ENCODE peak calls at places on chromosome X, in seven cellular contexts. One of them, this sample, is unnamed.

GRCh38 chrX:45755719-45756118 is 555.0 kb upstream of the DIPK2B start:
- DNase-seq in heart left ventricle: no peak
- DNase-seq in cardiac muscle cell: no peak
- DNase-seq in tibial nerve: no peak
- DNase-seq in HL-60: no peak
- DNase-seq in tibial artery: no peak
- DNase-seq in fibroblast of the aortic adventitia: no peak
- DNase-seq in this sample: no peak

GRCh38 chrX:10045327-10046000 is 78.3 kb downstream of the CLDN34 start:
- DNase-seq in fibroblast of the aortic adventitia: peak
- DNase-seq in tibial nerve: no peak
- DNase-seq in tibial artery: peak
- DNase-seq in HL-60: no peak
- DNase-seq in cardiac muscle cell: no peak
- DNase-seq in heart left ventricle: peak
- DNase-seq in this sample: no peak

GRCh38 chrX:129606918-129607317 is 47.8 kb downstream of the APLN start:
- DNase-seq in fibroblast of the aortic adventitia: peak
- DNase-seq in tibial artery: peak
- DNase-seq in HL-60: peak
- DNase-seq in tibial nerve: peak
- DNase-seq in heart left ventricle: no peak
- DNase-seq in cardiac muscle cell: peak
- DNase-seq in this sample: peak

GRCh38 chrX:129721414-129721813 is 17.4 kb upstream of the XPNPEP2 start:
- DNase-seq in heart left ventricle: no peak
- DNase-seq in cardiac muscle cell: no peak
- DNase-seq in tibial nerve: no peak
- DNase-seq in tibial artery: no peak
- DNase-seq in HL-60: no peak
- DNase-seq in fibroblast of the aortic adventitia: no peak
- DNase-seq in this sample: no peak

GRCh38 chrX:113522814-113523213 is 682.2 kb upstream of the AMOT start:
- DNase-seq in tibial nerve: no peak
- DNase-seq in heart left ventricle: no peak
- DNase-seq in cardiac muscle cell: no peak
- DNase-seq in fibroblast of the aortic adventitia: peak
- DNase-seq in HL-60: no peak
- DNase-seq in tibial artery: no peak
- DNase-seq in this sample: no peak

GRCh38 chrX:139559383-139560042 is 29.0 kb downstream of the F9 start:
- DNase-seq in heart left ventricle: no peak
- DNase-seq in HL-60: peak
- DNase-seq in fibroblast of the aortic adventitia: peak
- DNase-seq in tibial artery: no peak
- DNase-seq in cardiac muscle cell: peak
- DNase-seq in tibial nerve: peak
- DNase-seq in this sample: no peak

GRCh38 chrX:17441965-17442364 is 67.0 kb downstream of the NHS start:
- DNase-seq in cardiac muscle cell: no peak
- DNase-seq in tibial nerve: no peak
- DNase-seq in heart left ventricle: no peak
- DNase-seq in fibroblast of the aortic adventitia: peak
- DNase-seq in HL-60: no peak
- DNase-seq in tibial artery: no peak
- DNase-seq in this sample: no peak

GRCh38 chrX:121000589-121000988 is 15.0 kb upstream of the CT47A1 start:
- DNase-seq in cardiac muscle cell: no peak
- DNase-seq in fibroblast of the aortic adventitia: peak
- DNase-seq in tibial artery: no peak
- DNase-seq in heart left ventricle: no peak
- DNase-seq in tibial nerve: no peak
- DNase-seq in HL-60: no peak
- DNase-seq in this sample: no peak

GRCh38 chrX:94058728-94059382 is 384.8 kb downstream of the FAM133A start:
- DNase-seq in heart left ventricle: no peak
- DNase-seq in fibroblast of the aortic adventitia: peak
- DNase-seq in tibial nerve: no peak
- DNase-seq in cardiac muscle cell: peak
- DNase-seq in tibial artery: no peak
- DNase-seq in HL-60: peak
- DNase-seq in this sample: no peak

GRCh38 chrX:118677318-118677717 is 50.1 kb upstream of the IL13RA1 start:
- DNase-seq in tibial nerve: no peak
- DNase-seq in fibroblast of the aortic adventitia: no peak
- DNase-seq in cardiac muscle cell: no peak
- DNase-seq in heart left ventricle: no peak
- DNase-seq in tibial artery: no peak
- DNase-seq in HL-60: no peak
- DNase-seq in this sample: no peak

GRCh38 chrX:109472939-109473713 is 8.8 kb downstream of the GUCY2F start:
- DNase-seq in tibial nerve: no peak
- DNase-seq in HL-60: peak
- DNase-seq in tibial artery: no peak
- DNase-seq in fibroblast of the aortic adventitia: peak
- DNase-seq in cardiac muscle cell: peak
- DNase-seq in heart left ventricle: no peak
- DNase-seq in this sample: no peak

GRCh38 chrX:9958183-9958582 is 9.0 kb upstream of the CLDN34 start:
- DNase-seq in cardiac muscle cell: no peak
- DNase-seq in tibial nerve: no peak
- DNase-seq in heart left ventricle: no peak
- DNase-seq in fibroblast of the aortic adventitia: no peak
- DNase-seq in tibial artery: no peak
- DNase-seq in HL-60: peak
- DNase-seq in this sample: no peak

GRCh38 chrX:56733459-56734046 is 4.5 kb downstream of the NBDY start:
- DNase-seq in heart left ventricle: no peak
- DNase-seq in HL-60: peak
- DNase-seq in fibroblast of the aortic adventitia: peak
- DNase-seq in cardiac muscle cell: peak
- DNase-seq in tibial nerve: peak
- DNase-seq in tibial artery: peak
- DNase-seq in this sample: no peak

GRCh38 chrX:2955838-2956237 is 26.7 kb upstream of the ARSD start:
- DNase-seq in fibroblast of the aortic adventitia: no peak
- DNase-seq in tibial artery: no peak
- DNase-seq in cardiac muscle cell: no peak
- DNase-seq in tibial nerve: no peak
- DNase-seq in heart left ventricle: no peak
- DNase-seq in HL-60: no peak
- DNase-seq in this sample: no peak

GRCh38 chrX:103722505-103722904 is 11.8 kb downstream of the TMEM31 start:
- DNase-seq in fibroblast of the aortic adventitia: peak
- DNase-seq in HL-60: no peak
- DNase-seq in tibial nerve: no peak
- DNase-seq in cardiac muscle cell: no peak
- DNase-seq in heart left ventricle: no peak
- DNase-seq in tibial artery: no peak
- DNase-seq in this sample: no peak

GRCh38 chrX:143934542-143934941 is 50.7 kb downstream of the UBE2NL start:
- DNase-seq in cardiac muscle cell: peak
- DNase-seq in tibial artery: no peak
- DNase-seq in tibial nerve: no peak
- DNase-seq in heart left ventricle: no peak
- DNase-seq in fibroblast of the aortic adventitia: no peak
- DNase-seq in HL-60: no peak
- DNase-seq in this sample: no peak

GRCh38 chrX:70613295-70613694 is 168.7 kb downstream of the DLG3 start:
- DNase-seq in tibial artery: no peak
- DNase-seq in fibroblast of the aortic adventitia: peak
- DNase-seq in cardiac muscle cell: peak
- DNase-seq in tibial nerve: no peak
- DNase-seq in heart left ventricle: no peak
- DNase-seq in HL-60: no peak
- DNase-seq in this sample: no peak

GRCh38 chrX:17592117-17592516 is 145.2 kb upstream of the SCML1 start:
- DNase-seq in fibroblast of the aortic adventitia: no peak
- DNase-seq in heart left ventricle: no peak
- DNase-seq in tibial nerve: no peak
- DNase-seq in tibial artery: no peak
- DNase-seq in HL-60: no peak
- DNase-seq in cardiac muscle cell: no peak
- DNase-seq in this sample: no peak

GRCh38 chrX:5829060-5829459 is 399.6 kb downstream of the NLGN4X start:
- DNase-seq in HL-60: no peak
- DNase-seq in tibial nerve: no peak
- DNase-seq in tibial artery: no peak
- DNase-seq in cardiac muscle cell: no peak
- DNase-seq in fibroblast of the aortic adventitia: no peak
- DNase-seq in heart left ventricle: no peak
- DNase-seq in this sample: no peak
- H3K4me3 ChIP-seq in HL-60: no peak
- H3K4me3 ChIP-seq in tibial nerve: no peak
- H3K4me3 ChIP-seq in tibial artery: no peak
- H3K4me3 ChIP-seq in cardiac muscle cell: no peak
- H3K4me3 ChIP-seq in fibroblast of the aortic adventitia: no peak
- H3K4me3 ChIP-seq in heart left ventricle: no peak
- H3K4me3 ChIP-seq in this sample: no peak

GRCh38 chrX:20067709-20068315 is 48.9 kb downstream of the MAP7D2 start:
- DNase-seq in tibial artery: peak
- DNase-seq in heart left ventricle: peak
- DNase-seq in HL-60: peak
- DNase-seq in cardiac muscle cell: no peak
- DNase-seq in tibial nerve: peak
- DNase-seq in fibroblast of the aortic adventitia: peak
- DNase-seq in this sample: no peak
- H3K4me3 ChIP-seq in tibial artery: no peak
- H3K4me3 ChIP-seq in heart left ventricle: no peak
- H3K4me3 ChIP-seq in HL-60: no peak
- H3K4me3 ChIP-seq in cardiac muscle cell: no peak
- H3K4me3 ChIP-seq in tibial nerve: no peak
- H3K4me3 ChIP-seq in fibroblast of the aortic adventitia: no peak
- H3K4me3 ChIP-seq in this sample: no peak

GRCh38 chrX:20267599-20267923 is 852 bp upstream of the RPS6KA3 start:
- DNase-seq in cardiac muscle cell: no peak
- DNase-seq in fibroblast of the aortic adventitia: no peak
- DNase-seq in tibial nerve: no peak
- DNase-seq in heart left ventricle: no peak
- DNase-seq in HL-60: no peak
- DNase-seq in tibial artery: no peak
- DNase-seq in this sample: no peak
- H3K4me3 ChIP-seq in cardiac muscle cell: peak
- H3K4me3 ChIP-seq in fibroblast of the aortic adventitia: peak
- H3K4me3 ChIP-seq in tibial nerve: peak
- H3K4me3 ChIP-seq in heart left ventricle: peak
- H3K4me3 ChIP-seq in HL-60: peak
- H3K4me3 ChIP-seq in tibial artery: peak
- H3K4me3 ChIP-seq in this sample: peak

GRCh38 chrX:77065896-77066295 is 381.3 kb upstream of the FGF16 start:
- DNase-seq in tibial artery: no peak
- DNase-seq in HL-60: no peak
- DNase-seq in fibroblast of the aortic adventitia: no peak
- DNase-seq in heart left ventricle: no peak
- DNase-seq in cardiac muscle cell: no peak
- DNase-seq in tibial nerve: no peak
- DNase-seq in this sample: no peak

GRCh38 chrX:77070108-77070918 is 376.9 kb upstream of the FGF16 start:
- DNase-seq in cardiac muscle cell: no peak
- DNase-seq in HL-60: peak
- DNase-seq in tibial nerve: no peak
- DNase-seq in fibroblast of the aortic adventitia: no peak
- DNase-seq in tibial artery: no peak
- DNase-seq in heart left ventricle: no peak
- DNase-seq in this sample: no peak
- H3K4me3 ChIP-seq in cardiac muscle cell: no peak
- H3K4me3 ChIP-seq in HL-60: no peak
- H3K4me3 ChIP-seq in tibial nerve: no peak
- H3K4me3 ChIP-seq in fibroblast of the aortic adventitia: no peak
- H3K4me3 ChIP-seq in tibial artery: no peak
- H3K4me3 ChIP-seq in heart left ventricle: no peak
- H3K4me3 ChIP-seq in this sample: no peak

DNA sequence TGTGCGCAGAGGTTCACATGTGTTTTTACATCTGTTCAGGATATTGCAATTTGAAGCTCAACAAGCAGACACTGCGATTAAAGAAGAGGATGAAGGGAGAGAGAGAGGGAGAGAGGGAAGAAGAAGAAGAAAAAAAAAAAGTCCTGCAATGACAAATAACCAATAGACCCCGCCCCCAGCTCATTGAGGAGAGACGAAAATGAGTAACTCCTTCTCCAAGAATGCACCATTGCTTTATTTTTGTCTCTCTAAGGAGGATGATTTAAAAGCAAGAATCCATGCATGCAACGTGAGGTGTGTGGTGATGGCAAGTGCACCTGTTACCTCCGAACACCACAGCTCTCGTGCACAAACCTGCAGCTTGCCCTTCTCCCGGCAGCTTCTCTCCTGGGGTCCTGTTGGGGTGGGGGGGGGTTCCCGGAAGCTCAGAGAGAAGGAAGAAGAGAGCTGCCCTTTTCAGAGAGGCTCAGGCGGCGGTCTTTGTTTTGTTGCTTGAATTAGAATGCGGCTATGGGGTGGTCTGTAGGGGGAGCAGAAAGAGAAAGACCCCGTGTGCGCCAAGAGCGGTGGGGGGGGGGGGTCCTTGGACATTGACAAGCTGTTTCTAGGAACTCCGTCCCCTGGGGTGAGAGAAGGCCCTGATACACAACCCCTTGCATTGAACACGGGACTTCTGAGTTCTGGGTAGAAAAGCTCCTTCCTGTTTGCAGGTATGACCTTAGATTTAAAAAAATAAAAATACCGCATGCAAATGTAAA is 100.7 kb downstream of the CRLF2 start:
- DNase-seq in heart left ventricle: no peak
- DNase-seq in cardiac muscle cell: no peak
- DNase-seq in tibial nerve: no peak
- DNase-seq in tibial artery: no peak
- DNase-seq in HL-60: no peak
- DNase-seq in fibroblast of the aortic adventitia: no peak
- DNase-seq in this sample: no peak
- H3K4me3 ChIP-seq in heart left ventricle: no peak
- H3K4me3 ChIP-seq in cardiac muscle cell: no peak
- H3K4me3 ChIP-seq in tibial nerve: no peak
- H3K4me3 ChIP-seq in tibial artery: no peak
- H3K4me3 ChIP-seq in HL-60: no peak
- H3K4me3 ChIP-seq in fibroblast of the aortic adventitia: no peak
- H3K4me3 ChIP-seq in this sample: no peak

GRCh38 chrX:153673398-153674218 is at the start of gene PNCK:
- DNase-seq in fibroblast of the aortic adventitia: no peak
- DNase-seq in cardiac muscle cell: peak
- DNase-seq in HL-60: no peak
- DNase-seq in tibial artery: no peak
- DNase-seq in tibial nerve: no peak
- DNase-seq in heart left ventricle: no peak
- DNase-seq in this sample: no peak
- H3K4me3 ChIP-seq in fibroblast of the aortic adventitia: no peak
- H3K4me3 ChIP-seq in cardiac muscle cell: no peak
- H3K4me3 ChIP-seq in HL-60: no peak
- H3K4me3 ChIP-seq in tibial artery: peak
- H3K4me3 ChIP-seq in tibial nerve: no peak
- H3K4me3 ChIP-seq in heart left ventricle: no peak
- H3K4me3 ChIP-seq in this sample: no peak